ENCODE peak calls at places on chromosomes 4 and X, in ten cellular contexts. T is KG1; D is kidney epithelial cell; M is Ammon's horn; F is HL-60; X is colonic mucosa; Q is EL; Z is stimulated activated CD8-positive, alpha-beta memory T cell treated with anti-CD3 and anti-CD28 coated beads, Interleukin-7, amount 100 ng/mL, for 24 hours; U is NCI-H1105; L is neural crest cell. A is an unnamed sample.

GRCh38 chr4:76447326-76447954 is 12.4 kb downstream of the SHROOM3 start:
- DNase-seq in T (no peak), D (no peak), M (peak), F (no peak), X (no peak), Q (peak), Z (no peak), U (no peak), L (no peak), A (no peak)

GRCh38 chrX:71514367-71515038 is 18.4 kb upstream of the OGT start:
- DNase-seq in T (no peak), D (no peak), M (peak), F (no peak), X (no peak), Q (no peak), Z (no peak), U (no peak), L (no peak), A (no peak)

GRCh38 chr4:125368684-125369083 is 53.9 kb downstream of the FAT4 start:
- DNase-seq in T (no peak), D (no peak), M (no peak), F (no peak), X (no peak), Q (peak), Z (no peak), U (no peak), L (no peak), A (peak)

GRCh38 chr4:177322156-177322685 is 12.5 kb downstream of the NEIL3 start:
- DNase-seq in T (no peak), D (no peak), M (no peak), F (no peak), X (no peak), Q (no peak), Z (no peak), U (no peak), L (no peak), A (no peak)

GRCh38 chrX:129678176-129678880 is 23.6 kb upstream of the APLN start:
- DNase-seq in T (no peak), D (no peak), M (peak), F (no peak), X (peak), Q (peak), Z (no peak), U (peak), L (no peak), A (no peak)

GRCh38 chr4:78629991-78630541 is 78.5 kb downstream of the ANXA3 start:
- DNase-seq in T (no peak), D (no peak), M (peak), F (no peak), X (peak), Q (no peak), Z (no peak), U (no peak), L (no peak), A (no peak)

GRCh38 chrX:104522386-104522785 is 43.6 kb upstream of the IL1RAPL2 start:
- DNase-seq in T (no peak), D (no peak), M (no peak), F (no peak), X (no peak), Q (no peak), Z (no peak), U (no peak), L (no peak), A (no peak)

GRCh38 chrX:53882331-53882730 is 161.9 kb downstream of the PHF8 start:
- DNase-seq in T (no peak), D (peak), M (no peak), F (no peak), X (no peak), Q (peak), Z (no peak), U (no peak), L (no peak), A (no peak)

GRCh38 chr4:173171987-173172386 is 3.4 kb downstream of the GALNT7 start:
- DNase-seq in T (no peak), D (no peak), M (no peak), F (no peak), X (no peak), Q (no peak), Z (no peak), U (no peak), L (no peak), A (no peak)

GRCh38 chrX:40104649-40105015 is 6.9 kb upstream of the BCOR start:
- DNase-seq in T (no peak), D (no peak), M (no peak), F (no peak), X (peak), Q (peak), Z (no peak), U (no peak), L (no peak), A (no peak)

GRCh38 chrX:56920338-56920997 is 74.9 kb downstream of the SPIN3 start:
- DNase-seq in T (no peak), D (no peak), M (no peak), F (no peak), X (no peak), Q (no peak), Z (no peak), U (no peak), L (no peak), A (no peak)

GRCh38 chr4:86357608-86358007 is 2.2 kb downstream of the MAPK10 start:
- DNase-seq in T (no peak), D (no peak), M (peak), F (no peak), X (no peak), Q (no peak), Z (no peak), U (no peak), L (no peak), A (no peak)

GRCh38 chr4:7052923-7053715 is 9.9 kb downstream of the TADA2B start:
- DNase-seq in T (no peak), D (no peak), M (peak), F (peak), X (no peak), Q (no peak), Z (no peak), U (no peak), L (no peak), A (no peak)

GRCh38 chr4:76984127-76984526 is 34.6 kb downstream of the SEPTIN11 start:
- DNase-seq in T (no peak), D (no peak), M (no peak), F (no peak), X (no peak), Q (peak), Z (no peak), U (no peak), L (no peak), A (peak)

GRCh38 chr4:169160825-169161224 is 109.9 kb downstream of the SH3RF1 start:
- DNase-seq in T (no peak), D (no peak), M (peak), F (no peak), X (no peak), Q (peak), Z (no peak), U (no peak), L (no peak), A (no peak)

GRCh38 chr4:11042760-11043159 is 358.2 kb upstream of the CLNK start:
- DNase-seq in T (no peak), D (no peak), M (no peak), F (no peak), X (no peak), Q (no peak), Z (no peak), U (no peak), L (no peak), A (no peak)

GRCh38 chr4:146343776-146344175 is 129.4 kb downstream of the REELD1 start:
- DNase-seq in T (no peak), D (no peak), M (no peak), F (no peak), X (no peak), Q (no peak), Z (no peak), U (no peak), L (no peak), A (no peak)

GRCh38 chrX:64792598-64793337 is 183.5 kb downstream of the ZC4H2 start:
- DNase-seq in T (no peak), D (no peak), M (no peak), F (no peak), X (no peak), Q (no peak), Z (no peak), U (no peak), L (no peak), A (no peak)

GRCh38 chr4:8577046-8577445 is 3.1 kb upstream of the GPR78 start:
- DNase-seq in T (no peak), D (no peak), M (no peak), F (no peak), X (no peak), Q (no peak), Z (no peak), U (no peak), L (no peak), A (no peak)

GRCh38 chr4:23720556-23720955 is 169.3 kb downstream of the PPARGC1A start:
- DNase-seq in T (no peak), D (no peak), M (no peak), F (no peak), X (no peak), Q (no peak), Z (no peak), U (no peak), L (no peak), A (no peak)

GRCh38 chrX:55490974-55491373 is 1.3 kb upstream of the USP51 start:
- DNase-seq in T (no peak), D (no peak), M (no peak), F (no peak), X (no peak), Q (no peak), Z (no peak), U (no peak), L (no peak), A (no peak)

GRCh38 chr4:141131738-141132688 is 1.3 kb downstream of the RNF150 start:
- DNase-seq in T (no peak), D (no peak), M (peak), F (no peak), X (peak), Q (peak), Z (no peak), U (no peak), L (peak), A (no peak)

GRCh38 chr4:160514126-160514525 is 1411.2 kb downstream of the RAPGEF2 start:
- DNase-seq in T (no peak), D (peak), M (no peak), F (no peak), X (no peak), Q (no peak), Z (no peak), U (no peak), L (no peak), A (no peak)

GRCh38 chr4:158783775-158784174 is 14.9 kb downstream of the FNIP2 start:
- DNase-seq in T (no peak), D (no peak), M (no peak), F (no peak), X (no peak), Q (peak), Z (no peak), U (no peak), L (no peak), A (no peak)

GRCh38 chrX:12974217-12974796 is 603 bp upstream of the TMSB4X start:
- DNase-seq in T (peak), D (no peak), M (no peak), F (no peak), X (peak), Q (peak), Z (no peak), U (no peak), L (peak), A (no peak)

GRCh38 chr4:70994387-70995099 is 1.1 kb downstream of the DCK start:
- DNase-seq in T (no peak), D (no peak), M (no peak), F (no peak), X (no peak), Q (peak), Z (no peak), U (no peak), L (no peak), A (no peak)

GRCh38 chr4:151152033-151152432 is 52.6 kb downstream of the RPS3A start:
- DNase-seq in T (no peak), D (no peak), M (no peak), F (no peak), X (no peak), Q (no peak), Z (no peak), U (no peak), L (no peak), A (no peak)

GRCh38 chr4:159543831-159544230 is 441.0 kb downstream of the RAPGEF2 start:
- DNase-seq in T (no peak), D (no peak), M (no peak), F (no peak), X (no peak), Q (no peak), Z (no peak), U (no peak), L (no peak), A (no peak)

GRCh38 chr4:125736057-125736456 is 421.3 kb downstream of the FAT4 start:
- DNase-seq in T (no peak), D (no peak), M (no peak), F (no peak), X (no peak), Q (peak), Z (no peak), U (no peak), L (no peak), A (no peak)

GRCh38 chr4:6944311-6945051 is 34.9 kb downstream of the TBC1D14 start:
- DNase-seq in T (no peak), D (no peak), M (no peak), F (no peak), X (peak), Q (no peak), Z (no peak), U (no peak), L (no peak), A (no peak)

GRCh38 chr4:73648478-73648877 is 28.2 kb upstream of the RASSF6 start:
- DNase-seq in T (no peak), D (no peak), M (no peak), F (no peak), X (no peak), Q (no peak), Z (no peak), U (peak), L (no peak), A (no peak)

GRCh38 chr4:171812377-171813194 is 618 bp upstream of the GALNTL6 start:
- DNase-seq in T (no peak), D (no peak), M (no peak), F (no peak), X (no peak), Q (no peak), Z (no peak), U (no peak), L (peak), A (no peak)

GRCh38 chrX:113929004-113929403 is 654.9 kb upstream of the HTR2C start:
- DNase-seq in T (no peak), D (peak), M (peak), F (peak), X (peak), Q (no peak), Z (no peak), U (peak), L (peak), A (peak)

GRCh38 chrX:16730450-16730849 is 11.0 kb downstream of the SYAP1 start:
- DNase-seq in T (no peak), D (no peak), M (no peak), F (no peak), X (no peak), Q (no peak), Z (no peak), U (no peak), L (no peak), A (no peak)

GRCh38 chr4:67035501-67035900 is 509.8 kb downstream of the CENPC start:
- DNase-seq in T (no peak), D (peak), M (no peak), F (no peak), X (no peak), Q (peak), Z (no peak), U (no peak), L (no peak), A (no peak)

GRCh38 chr4:183541081-183542045 is 36.5 kb downstream of the ING2 start:
- DNase-seq in T (no peak), D (no peak), M (no peak), F (no peak), X (no peak), Q (no peak), Z (no peak), U (no peak), L (no peak), A (no peak)

GRCh38 chr4:931194-931959 is 739 bp downstream of the GAK start:
- DNase-seq in T (no peak), D (no peak), M (no peak), F (no peak), X (peak), Q (peak), Z (no peak), U (no peak), L (no peak), A (no peak)

GRCh38 chrX:7586126-7586525 is 256.8 kb upstream of the VCX start:
- DNase-seq in T (no peak), D (no peak), M (peak), F (peak), X (no peak), Q (peak), Z (no peak), U (no peak), L (no peak), A (no peak)

GRCh38 chrX:72038868-72039267 is 92.8 kb downstream of the RTL5 start:
- DNase-seq in T (no peak), D (no peak), M (no peak), F (no peak), X (no peak), Q (no peak), Z (no peak), U (no peak), L (no peak), A (no peak)

A was measured in glomerular endothelial cell.